ENCODE peak calls at places on chromosome 7, in six cellular contexts. M, X, P, G, C and H are unnamed samples.

GRCh38 chr7:155363146-155363539 is 65.5 kb downstream of the INSIG1 start:
- DNase-seq in M (no peak), X (no peak), P (peak; percentile 3), G (no peak), C (no peak), H (no peak)

GRCh38 chr7:121442845-121443244 is 46.7 kb upstream of the FAM3C start:
- DNase-seq in M (no peak), X (peak; percentile 85), P (peak; percentile 34), G (no peak), C (no peak), H (peak; percentile 36)

GRCh38 chr7:74627699-74628411 is 29.7 kb upstream of the GTF2I start:
- DNase-seq in M (peak; percentile 69), X (no peak), P (no peak), G (peak; percentile 75), C (peak; percentile 91), H (no peak)

GRCh38 chr7:90384433-90384832 is 18.8 kb upstream of the CLDN12 start:
- DNase-seq in M (peak; percentile 63), X (no peak), P (no peak), G (no peak), C (no peak), H (peak; percentile 74)

GRCh38 chr7:32275216-32275979 is 205.2 kb upstream of the PDE1C start:
- DNase-seq in M (no peak), X (no peak), P (no peak), G (no peak), C (no peak), H (peak; percentile 22)

GRCh38 chr7:14137676-14138075 is 148.2 kb upstream of the ETV1 start:
- DNase-seq in M (peak; percentile 21), X (no peak), P (no peak), G (no peak), C (no peak), H (peak; percentile 33)

GRCh38 chr7:151206914-151207313 is 3.4 kb downstream of the H2BK1 start:
- DNase-seq in M (no peak), X (no peak), P (no peak), G (no peak), C (no peak), H (no peak)

GRCh38 chr7:46844486-46844885 is 737.4 kb downstream of the TNS3 start:
- DNase-seq in M (peak; percentile 42), X (no peak), P (no peak), G (no peak), C (no peak), H (peak; percentile 11)

GRCh38 chr7:28411876-28412662 is at the start of gene CREB5:
- DNase-seq in M (no peak), X (no peak), P (no peak), G (peak; percentile 65), C (peak; percentile 72), H (peak; percentile 36)

GRCh38 chr7:3245721-3246120 is 55.3 kb upstream of the SDK1 start:
- DNase-seq in M (no peak), X (no peak), P (no peak), G (no peak), C (no peak), H (no peak)

GRCh38 chr7:101880536-101881443 is 63.4 kb downstream of the CUX1 start:
- DNase-seq in M (peak; percentile 48), X (no peak), P (no peak), G (no peak), C (no peak), H (peak; percentile 52)

GRCh38 chr7:471866-472639 is 47.6 kb downstream of the PDGFA start:
- DNase-seq in M (peak; percentile 88), X (no peak), P (no peak), G (no peak), C (no peak), H (peak; percentile 4)

GRCh38 chr7:123154231-123154860 is 45.4 kb downstream of the SLC13A1 start:
- DNase-seq in M (peak; percentile 77), X (peak; percentile 73), P (peak; percentile 88), G (peak; percentile 84), C (peak; percentile 81), H (peak; percentile 86)

GRCh38 chr7:131010714-131011436 is 276.9 kb upstream of the KLF14 start:
- DNase-seq in M (peak; percentile 78), X (no peak), P (no peak), G (no peak), C (no peak), H (no peak)

GRCh38 chr7:70193514-70193913 is 595.2 kb downstream of the AUTS2 start:
- DNase-seq in M (peak; percentile 58), X (no peak), P (peak; percentile 19), G (no peak), C (no peak), H (no peak)

GRCh38 chr7:100088095-100088620 is 611 bp upstream of the COPS6 start:
- DNase-seq in M (no peak), X (no peak), P (no peak), G (no peak), C (no peak), H (no peak)

GRCh38 chr7:100090527-100091410 is 2.0 kb downstream of the COPS6 start:
- DNase-seq in M (peak; percentile 48), X (no peak), P (no peak), G (no peak), C (no peak), H (peak; percentile 24)

GRCh38 chr7:100088621-100089457 is at the start of gene COPS6:
- DNase-seq in M (peak; percentile 86), X (peak; percentile 86), P (peak; percentile 76), G (peak; percentile 86), C (peak; percentile 91), H (peak; percentile 63)

GRCh38 chr7:100091411-100092181 is 2.8 kb downstream of the COPS6 start:
- DNase-seq in M (peak; percentile 47), X (no peak), P (no peak), G (peak; percentile 74), C (peak; percentile 15), H (no peak)

GRCh38 chr7:100089458-100090201 is 861 bp downstream of the COPS6 start:
- DNase-seq in M (peak; percentile 73), X (no peak), P (no peak), G (no peak), C (no peak), H (no peak)
- H3F3A ChIP-seq in M (peaks cover 76% of the 10 kb centered on the region), X (peaks cover 65% of the 10 kb centered on the region), P (peaks cover 43% of the 10 kb centered on the region), G (peaks cover 59% of the 10 kb centered on the region), C (peaks cover 69% of the 10 kb centered on the region), H (no peaks in the 10 kb centered on the region)

GRCh38 chr7:55423277-55423711 is 58.2 kb downstream of the LANCL2 start:
- DNase-seq in M (peak; percentile 65), X (no peak), P (no peak), G (peak; percentile 36), C (no peak), H (no peak)
- H3K4me2 ChIP-seq in M (no peak overlapping the region), X (no peak overlapping the region), P (no peak overlapping the region), G (no peak overlapping the region), C (peak overlapping the region; percentile 28), H (no peak overlapping the region)

DNA sequence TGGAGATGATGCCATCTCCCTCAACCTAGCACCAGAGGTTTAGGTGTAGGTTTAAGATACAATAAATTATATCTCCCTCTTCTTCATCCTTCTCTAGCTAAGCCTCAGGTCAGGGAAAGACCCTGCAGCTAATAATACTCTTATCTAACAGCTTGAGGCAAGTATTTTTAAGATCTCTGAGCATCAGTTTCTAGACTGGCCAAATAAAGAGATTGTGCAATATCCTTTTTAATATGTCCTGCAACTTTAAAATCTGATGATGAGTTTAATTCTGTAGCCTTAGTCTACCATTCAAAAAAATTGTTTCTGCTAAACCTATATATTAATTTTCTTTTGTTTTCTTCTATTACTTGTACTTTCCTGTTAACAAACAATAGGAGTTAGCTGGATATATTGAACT is 850.8 kb downstream of the GRM8 start:
- DNase-seq in M (no peak), X (no peak), P (no peak), G (no peak), C (no peak), H (no peak)
- TF ChIP-seq EZH2 in M (no peak), X (no peak), P (no peak), G (no peak), C (no peak), H (no peak)

GRCh38 chr7:117381357-117381756 is 45.9 kb downstream of the ASZ1 start:
- DNase-seq in M (no peak), X (no peak), P (no peak), G (no peak), C (no peak), H (no peak)

GRCh38 chr7:117384693-117385092 is 42.6 kb downstream of the ASZ1 start:
- DNase-seq in M (no peak), X (no peak), P (no peak), G (no peak), C (no peak), H (no peak)

GRCh38 chr7:117385340-117386124 is 41.8 kb downstream of the ASZ1 start:
- DNase-seq in M (peak; percentile 63), X (no peak), P (peak; percentile 79), G (peak; percentile 34), C (no peak), H (peak; percentile 51)

GRCh38 chr7:117386125-117386709 is 41.1 kb downstream of the ASZ1 start:
- DNase-seq in M (peak; percentile 54), X (no peak), P (no peak), G (no peak), C (no peak), H (peak; percentile 14)

DNA sequence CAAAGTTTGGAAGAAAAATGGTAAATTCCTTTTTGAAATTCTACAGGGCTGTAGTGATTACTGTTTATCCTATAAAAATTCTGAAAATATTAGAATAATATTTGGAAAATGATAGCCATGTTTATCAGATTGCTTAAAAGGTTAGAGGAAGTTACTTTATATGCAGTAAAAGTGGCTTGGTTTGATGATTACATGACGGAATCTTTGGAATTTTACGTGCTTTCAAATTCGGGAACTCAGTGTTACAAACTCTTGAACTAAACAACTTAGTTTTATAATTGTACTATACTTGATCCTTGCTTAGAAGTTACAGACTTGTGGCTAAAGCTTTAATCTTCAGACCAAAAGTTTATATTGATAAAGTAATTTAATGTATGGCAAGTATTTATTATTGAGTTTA is 43.5 kb downstream of the ASZ1 start:
- DNase-seq in M (no peak), X (no peak), P (no peak), G (peak; percentile 12), C (no peak), H (no peak)
- H3F3A ChIP-seq in M (peaks cover 7% of the 10 kb centered on the region), X (no peaks in the 10 kb centered on the region), P (no peaks in the 10 kb centered on the region), G (no peaks in the 10 kb centered on the region), C (no peaks in the 10 kb centered on the region), H (no peaks in the 10 kb centered on the region)

DNA sequence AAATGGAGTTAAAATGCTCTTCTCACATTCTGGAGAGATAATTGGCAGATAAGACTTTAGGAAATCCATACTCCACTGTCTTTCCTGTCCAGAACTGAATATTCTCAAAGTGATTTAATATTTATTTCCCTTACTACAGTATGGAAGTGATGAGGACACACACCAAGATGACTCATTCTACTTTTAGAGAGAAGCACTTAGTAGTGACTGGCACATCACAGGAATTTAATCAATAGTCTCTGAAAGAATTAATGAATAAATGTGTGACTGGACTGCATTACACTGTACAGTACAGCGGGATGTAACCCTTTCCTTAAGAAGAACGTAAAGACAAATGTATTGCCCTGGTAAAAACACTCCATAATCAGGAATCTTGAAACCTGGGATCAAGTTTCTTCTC is 116.7 kb downstream of the SEMA3E start:
- DNase-seq in M (peak; percentile 43), X (no peak), P (no peak), G (no peak), C (no peak), H (peak; percentile 49)
- H3K4me2 ChIP-seq in M (no peak overlapping the region), X (no peak overlapping the region), P (no peak overlapping the region), G (no peak overlapping the region), C (no peak overlapping the region), H (no peak overlapping the region)

GRCh38 chr7:1667566-1668485 is 2.3 kb upstream of the ELFN1 start:
- DNase-seq in M (no peak), X (no peak), P (no peak), G (peak; percentile 50), C (peak; percentile 78), H (no peak)
- TF ChIP-seq EZH2 in M (no peak), X (no peak), P (no peak), G (peak; percentile 83), C (no peak), H (no peak)

GRCh38 chr7:55190511-55191160 is 171.8 kb downstream of the EGFR start:
- DNase-seq in M (no peak), X (no peak), P (no peak), G (no peak), C (no peak), H (no peak)
- H3F3A ChIP-seq in M (peaks cover 46% of the 10 kb centered on the region), X (peaks cover 60% of the 10 kb centered on the region), P (no peaks in the 10 kb centered on the region), G (no peaks in the 10 kb centered on the region), C (no peaks in the 10 kb centered on the region), H (no peaks in the 10 kb centered on the region)